ENCODE peak calls at places on chromosomes 2 and 18, in eight cellular contexts. One of them, this sample, is unnamed.

GRCh38 chr2:108324531-108325256 is 36.0 kb downstream of the SULT1C2 start:
- DNase-seq in endodermal cell: no peak
- DNase-seq in lung: no peak
- DNase-seq in mesenchymal stem cell: peak
- DNase-seq in heart right ventricle: no peak
- DNase-seq in colonic mucosa: no peak
- DNase-seq in mammary epithelial cell: peak
- DNase-seq in CD8-positive, alpha-beta T cell: no peak
- DNase-seq in this sample: no peak

GRCh38 chr2:133674433-133675331 is 106.4 kb upstream of the NCKAP5 start:
- DNase-seq in endodermal cell: peak
- DNase-seq in lung: peak
- DNase-seq in mesenchymal stem cell: peak
- DNase-seq in heart right ventricle: peak
- DNase-seq in colonic mucosa: peak
- DNase-seq in mammary epithelial cell: peak
- DNase-seq in CD8-positive, alpha-beta T cell: no peak
- DNase-seq in this sample: peak

GRCh38 chr2:98488252-98488651 is 43.6 kb downstream of the INPP4A start:
- DNase-seq in endodermal cell: no peak
- DNase-seq in lung: no peak
- DNase-seq in mesenchymal stem cell: no peak
- DNase-seq in heart right ventricle: no peak
- DNase-seq in colonic mucosa: no peak
- DNase-seq in mammary epithelial cell: no peak
- DNase-seq in CD8-positive, alpha-beta T cell: no peak
- DNase-seq in this sample: no peak

GRCh38 chr2:218959761-218960195 is 312 bp downstream of the CDK5R2 start:
- DNase-seq in endodermal cell: no peak
- DNase-seq in lung: no peak
- DNase-seq in mesenchymal stem cell: no peak
- DNase-seq in heart right ventricle: no peak
- DNase-seq in colonic mucosa: no peak
- DNase-seq in mammary epithelial cell: no peak
- DNase-seq in CD8-positive, alpha-beta T cell: no peak
- DNase-seq in this sample: no peak

GRCh38 chr2:190869721-190870120 is 10.9 kb upstream of the GLS start:
- DNase-seq in endodermal cell: no peak
- DNase-seq in lung: no peak
- DNase-seq in mesenchymal stem cell: no peak
- DNase-seq in heart right ventricle: no peak
- DNase-seq in colonic mucosa: no peak
- DNase-seq in mammary epithelial cell: no peak
- DNase-seq in CD8-positive, alpha-beta T cell: no peak
- DNase-seq in this sample: no peak

GRCh38 chr18:2709316-2709715 is 53.8 kb downstream of the SMCHD1 start:
- DNase-seq in endodermal cell: no peak
- DNase-seq in lung: no peak
- DNase-seq in mesenchymal stem cell: no peak
- DNase-seq in heart right ventricle: no peak
- DNase-seq in colonic mucosa: no peak
- DNase-seq in mammary epithelial cell: no peak
- DNase-seq in CD8-positive, alpha-beta T cell: no peak
- DNase-seq in this sample: no peak

GRCh38 chr2:32647180-32647651 is 19.4 kb downstream of the TTC27 start:
- DNase-seq in endodermal cell: no peak
- DNase-seq in lung: no peak
- DNase-seq in mesenchymal stem cell: peak
- DNase-seq in heart right ventricle: no peak
- DNase-seq in colonic mucosa: no peak
- DNase-seq in mammary epithelial cell: no peak
- DNase-seq in CD8-positive, alpha-beta T cell: no peak
- DNase-seq in this sample: no peak

GRCh38 chr2:121790276-121790956 is 35.0 kb downstream of the TSN start:
- DNase-seq in endodermal cell: peak
- DNase-seq in lung: no peak
- DNase-seq in mesenchymal stem cell: peak
- DNase-seq in heart right ventricle: no peak
- DNase-seq in colonic mucosa: no peak
- DNase-seq in mammary epithelial cell: peak
- DNase-seq in CD8-positive, alpha-beta T cell: no peak
- DNase-seq in this sample: peak

GRCh38 chr2:54065411-54065810 is 50.0 kb upstream of the ACYP2 start:
- DNase-seq in endodermal cell: no peak
- DNase-seq in lung: no peak
- DNase-seq in mesenchymal stem cell: peak
- DNase-seq in heart right ventricle: no peak
- DNase-seq in colonic mucosa: no peak
- DNase-seq in mammary epithelial cell: peak
- DNase-seq in CD8-positive, alpha-beta T cell: no peak
- DNase-seq in this sample: no peak

GRCh38 chr2:124024491-124025348 is at the start of gene CNTNAP5:
- DNase-seq in endodermal cell: peak
- DNase-seq in lung: peak
- DNase-seq in mesenchymal stem cell: peak
- DNase-seq in heart right ventricle: peak
- DNase-seq in colonic mucosa: peak
- DNase-seq in mammary epithelial cell: peak
- DNase-seq in CD8-positive, alpha-beta T cell: no peak
- DNase-seq in this sample: no peak

GRCh38 chr18:22057908-22058527 is 111.4 kb upstream of the GATA6 start:
- DNase-seq in endodermal cell: no peak
- DNase-seq in lung: no peak
- DNase-seq in mesenchymal stem cell: peak
- DNase-seq in heart right ventricle: no peak
- DNase-seq in colonic mucosa: peak
- DNase-seq in mammary epithelial cell: no peak
- DNase-seq in CD8-positive, alpha-beta T cell: no peak
- DNase-seq in this sample: no peak

GRCh38 chr2:172931923-172932520 is 143.6 kb upstream of the MAP3K20 start:
- DNase-seq in endodermal cell: peak
- DNase-seq in lung: peak
- DNase-seq in mesenchymal stem cell: peak
- DNase-seq in heart right ventricle: peak
- DNase-seq in colonic mucosa: peak
- DNase-seq in mammary epithelial cell: no peak
- DNase-seq in CD8-positive, alpha-beta T cell: peak
- DNase-seq in this sample: peak

GRCh38 chr2:80001704-80002103 is 302.8 kb downstream of the LRRTM1 start:
- DNase-seq in endodermal cell: no peak
- DNase-seq in lung: no peak
- DNase-seq in mesenchymal stem cell: no peak
- DNase-seq in heart right ventricle: no peak
- DNase-seq in colonic mucosa: no peak
- DNase-seq in mammary epithelial cell: no peak
- DNase-seq in CD8-positive, alpha-beta T cell: no peak
- DNase-seq in this sample: no peak

DNA sequence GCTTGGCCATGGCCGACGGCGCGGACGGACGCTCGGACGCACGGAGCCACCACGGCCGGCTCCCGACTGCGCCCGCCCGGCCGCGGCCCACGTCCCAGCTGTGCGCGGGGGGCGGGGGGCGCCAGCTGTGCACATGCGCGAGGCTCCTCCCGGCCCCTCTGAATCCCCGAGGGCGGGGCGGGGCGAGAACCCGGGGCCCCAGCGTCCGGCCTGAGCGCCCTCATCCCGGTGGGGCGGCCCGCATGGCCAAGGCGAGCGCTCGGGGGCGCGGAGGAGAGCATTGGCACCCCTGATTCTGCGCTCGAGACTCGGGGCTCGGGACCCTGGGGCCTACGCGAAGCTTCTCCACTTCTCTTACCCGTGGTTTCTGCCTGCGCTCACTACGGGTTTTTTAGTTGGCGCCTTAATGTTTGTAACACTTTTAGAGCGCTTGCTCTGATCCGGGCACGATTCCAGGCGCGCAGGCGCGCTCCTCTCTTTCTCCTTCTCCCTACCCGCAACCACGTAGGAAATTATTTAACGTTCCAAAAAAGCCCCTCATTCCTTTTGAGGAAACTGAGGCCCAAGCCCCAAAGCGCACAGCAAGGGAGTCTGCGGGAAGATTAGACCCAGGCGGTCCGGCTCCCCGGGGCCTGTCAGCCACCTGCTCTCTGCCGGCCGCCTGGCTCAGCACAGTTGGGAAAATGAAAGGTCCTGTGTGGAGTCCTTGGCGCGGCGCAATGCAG is at the start of gene PXDN:
- DNase-seq in endodermal cell: peak
- DNase-seq in lung: peak
- DNase-seq in mesenchymal stem cell: peak
- DNase-seq in heart right ventricle: peak
- DNase-seq in colonic mucosa: peak
- DNase-seq in mammary epithelial cell: peak
- DNase-seq in CD8-positive, alpha-beta T cell: no peak
- DNase-seq in this sample: no peak
- H3K27ac ChIP-seq in endodermal cell: peak
- H3K27ac ChIP-seq in lung: peak
- H3K27ac ChIP-seq in mesenchymal stem cell: peak
- H3K27ac ChIP-seq in heart right ventricle: peak
- H3K27ac ChIP-seq in colonic mucosa: peak
- H3K27ac ChIP-seq in mammary epithelial cell: peak
- H3K27ac ChIP-seq in CD8-positive, alpha-beta T cell: no peak
- H3K27ac ChIP-seq in this sample: peak

DNA sequence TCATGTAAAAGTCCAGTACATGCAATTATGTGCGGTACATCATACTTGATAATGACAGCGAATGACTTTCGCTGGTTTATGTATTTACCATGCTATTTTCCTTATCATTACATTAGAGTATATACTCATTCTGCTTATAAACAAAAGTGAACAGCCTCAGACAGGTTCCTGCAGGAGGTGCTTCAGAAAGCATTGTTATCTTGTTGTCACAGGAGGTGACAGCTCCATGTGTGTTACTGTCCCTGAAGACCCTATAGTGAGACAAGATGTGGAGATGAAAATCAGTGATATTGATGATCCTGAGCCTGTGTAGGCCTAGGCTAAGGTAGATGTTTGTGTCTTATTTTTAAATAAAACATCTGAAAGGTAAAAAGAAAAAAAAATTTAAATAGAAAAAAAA is 15.3 kb upstream of the MPPE1 start:
- DNase-seq in endodermal cell: no peak
- DNase-seq in lung: no peak
- DNase-seq in mesenchymal stem cell: no peak
- DNase-seq in heart right ventricle: no peak
- DNase-seq in colonic mucosa: no peak
- DNase-seq in mammary epithelial cell: no peak
- DNase-seq in CD8-positive, alpha-beta T cell: no peak
- DNase-seq in this sample: no peak
- H3K27ac ChIP-seq in endodermal cell: no peak
- H3K27ac ChIP-seq in lung: no peak
- H3K27ac ChIP-seq in mesenchymal stem cell: no peak
- H3K27ac ChIP-seq in heart right ventricle: no peak
- H3K27ac ChIP-seq in colonic mucosa: no peak
- H3K27ac ChIP-seq in mammary epithelial cell: no peak
- H3K27ac ChIP-seq in CD8-positive, alpha-beta T cell: no peak
- H3K27ac ChIP-seq in this sample: no peak

DNA sequence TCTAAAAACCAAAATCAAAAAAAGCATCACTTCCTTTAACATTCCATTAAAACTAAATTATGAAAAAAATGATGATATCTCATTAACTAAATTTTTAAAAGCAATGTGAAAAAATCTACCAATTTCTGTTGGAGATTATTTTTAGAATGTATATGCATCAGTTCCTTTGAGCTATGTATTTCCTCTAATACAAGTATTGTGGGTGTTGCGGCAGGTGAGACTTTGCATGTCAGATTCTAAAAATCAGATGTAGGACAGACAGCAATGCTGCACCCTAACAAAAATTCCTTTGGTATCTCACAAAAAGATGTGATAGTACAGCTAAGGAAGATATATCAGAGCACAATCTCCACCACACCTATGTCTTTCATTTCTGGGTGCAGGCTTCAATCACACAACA is 6.8 kb downstream of the MBD2 start:
- DNase-seq in endodermal cell: no peak
- DNase-seq in lung: no peak
- DNase-seq in mesenchymal stem cell: no peak
- DNase-seq in heart right ventricle: no peak
- DNase-seq in colonic mucosa: no peak
- DNase-seq in mammary epithelial cell: no peak
- DNase-seq in CD8-positive, alpha-beta T cell: no peak
- DNase-seq in this sample: no peak
- H3K27ac ChIP-seq in endodermal cell: no peak
- H3K27ac ChIP-seq in lung: no peak
- H3K27ac ChIP-seq in mesenchymal stem cell: no peak
- H3K27ac ChIP-seq in heart right ventricle: no peak
- H3K27ac ChIP-seq in colonic mucosa: no peak
- H3K27ac ChIP-seq in mammary epithelial cell: no peak
- H3K27ac ChIP-seq in CD8-positive, alpha-beta T cell: no peak
- H3K27ac ChIP-seq in this sample: no peak

GRCh38 chr2:7826656-7827055 is 855.2 kb upstream of the ID2 start:
- DNase-seq in endodermal cell: no peak
- DNase-seq in lung: no peak
- DNase-seq in mesenchymal stem cell: no peak
- DNase-seq in heart right ventricle: no peak
- DNase-seq in colonic mucosa: no peak
- DNase-seq in mammary epithelial cell: no peak
- DNase-seq in CD8-positive, alpha-beta T cell: no peak
- DNase-seq in this sample: no peak
- H3K27ac ChIP-seq in endodermal cell: no peak
- H3K27ac ChIP-seq in lung: no peak
- H3K27ac ChIP-seq in mesenchymal stem cell: no peak
- H3K27ac ChIP-seq in heart right ventricle: no peak
- H3K27ac ChIP-seq in colonic mucosa: no peak
- H3K27ac ChIP-seq in mammary epithelial cell: peak
- H3K27ac ChIP-seq in CD8-positive, alpha-beta T cell: no peak
- H3K27ac ChIP-seq in this sample: no peak

GRCh38 chr2:203237501-203238238 is 1.1 kb upstream of the CYP20A1 start:
- DNase-seq in endodermal cell: no peak
- DNase-seq in lung: no peak
- DNase-seq in mesenchymal stem cell: no peak
- DNase-seq in heart right ventricle: no peak
- DNase-seq in colonic mucosa: no peak
- DNase-seq in mammary epithelial cell: no peak
- DNase-seq in CD8-positive, alpha-beta T cell: no peak
- DNase-seq in this sample: no peak
- H3K27ac ChIP-seq in endodermal cell: no peak
- H3K27ac ChIP-seq in lung: no peak
- H3K27ac ChIP-seq in mesenchymal stem cell: no peak
- H3K27ac ChIP-seq in heart right ventricle: peak
- H3K27ac ChIP-seq in colonic mucosa: peak
- H3K27ac ChIP-seq in mammary epithelial cell: no peak
- H3K27ac ChIP-seq in CD8-positive, alpha-beta T cell: no peak
- H3K27ac ChIP-seq in this sample: no peak